ENCODE peak calls at places on chromosome 13, in eight cellular contexts. One of them, this sample, is unnamed.

GRCh38 chr13:72952529-72953141 is 106.2 kb upstream of the KLF5 start:
- DNase-seq in CD4-positive, alpha-beta T cell: no peak
- DNase-seq in IMR-90: no peak
- DNase-seq in keratinocyte: no peak
- DNase-seq in Peyer's patch: no peak
- DNase-seq in heart left ventricle: no peak
- DNase-seq in brain microvascular endothelial cell: no peak
- DNase-seq in uterus: no peak
- DNase-seq in this sample: no peak

GRCh38 chr13:96403241-96403640 is 313.3 kb downstream of the HS6ST3 start:
- DNase-seq in Peyer's patch: no peak
- DNase-seq in brain microvascular endothelial cell: no peak
- DNase-seq in CD4-positive, alpha-beta T cell: no peak
- DNase-seq in heart left ventricle: no peak
- DNase-seq in uterus: no peak
- DNase-seq in IMR-90: no peak
- DNase-seq in keratinocyte: no peak
- DNase-seq in this sample: no peak

GRCh38 chr13:110518150-110518525 is 43.4 kb downstream of the RAB20 start:
- DNase-seq in brain microvascular endothelial cell: no peak
- DNase-seq in heart left ventricle: no peak
- DNase-seq in uterus: no peak
- DNase-seq in IMR-90: no peak
- DNase-seq in CD4-positive, alpha-beta T cell: no peak
- DNase-seq in keratinocyte: no peak
- DNase-seq in Peyer's patch: no peak
- DNase-seq in this sample: peak

GRCh38 chr13:113001251-113002140 is 32.5 kb downstream of the MCF2L start:
- DNase-seq in CD4-positive, alpha-beta T cell: no peak
- DNase-seq in uterus: no peak
- DNase-seq in Peyer's patch: no peak
- DNase-seq in IMR-90: peak
- DNase-seq in brain microvascular endothelial cell: peak
- DNase-seq in heart left ventricle: no peak
- DNase-seq in keratinocyte: no peak
- DNase-seq in this sample: no peak

GRCh38 chr13:79369226-79369625 is 36.8 kb downstream of the RBM26 start:
- DNase-seq in IMR-90: no peak
- DNase-seq in keratinocyte: no peak
- DNase-seq in CD4-positive, alpha-beta T cell: no peak
- DNase-seq in uterus: no peak
- DNase-seq in brain microvascular endothelial cell: no peak
- DNase-seq in heart left ventricle: no peak
- DNase-seq in Peyer's patch: no peak
- DNase-seq in this sample: no peak

GRCh38 chr13:72255908-72256307 is 388.9 kb upstream of the DACH1 start:
- DNase-seq in Peyer's patch: no peak
- DNase-seq in brain microvascular endothelial cell: peak
- DNase-seq in uterus: no peak
- DNase-seq in IMR-90: no peak
- DNase-seq in keratinocyte: no peak
- DNase-seq in CD4-positive, alpha-beta T cell: no peak
- DNase-seq in heart left ventricle: no peak
- DNase-seq in this sample: no peak

GRCh38 chr13:98839826-98840769 is 87.6 kb upstream of the SLC15A1 start:
- DNase-seq in brain microvascular endothelial cell: peak
- DNase-seq in IMR-90: peak
- DNase-seq in CD4-positive, alpha-beta T cell: peak
- DNase-seq in Peyer's patch: no peak
- DNase-seq in uterus: peak
- DNase-seq in keratinocyte: no peak
- DNase-seq in heart left ventricle: peak
- DNase-seq in this sample: peak

GRCh38 chr13:66348745-66349720 is 881.1 kb downstream of the PCDH9 start:
- DNase-seq in keratinocyte: no peak
- DNase-seq in IMR-90: no peak
- DNase-seq in brain microvascular endothelial cell: no peak
- DNase-seq in heart left ventricle: peak
- DNase-seq in CD4-positive, alpha-beta T cell: no peak
- DNase-seq in uterus: no peak
- DNase-seq in Peyer's patch: no peak
- DNase-seq in this sample: no peak

GRCh38 chr13:95494082-95494681 is 58.3 kb upstream of the CLDN10 start:
- DNase-seq in CD4-positive, alpha-beta T cell: no peak
- DNase-seq in keratinocyte: peak
- DNase-seq in uterus: no peak
- DNase-seq in Peyer's patch: no peak
- DNase-seq in heart left ventricle: no peak
- DNase-seq in IMR-90: peak
- DNase-seq in brain microvascular endothelial cell: peak
- DNase-seq in this sample: no peak

GRCh38 chr13:78608705-78609463 is 5.5 kb upstream of the POU4F1 start:
- DNase-seq in uterus: no peak
- DNase-seq in keratinocyte: no peak
- DNase-seq in Peyer's patch: no peak
- DNase-seq in brain microvascular endothelial cell: no peak
- DNase-seq in heart left ventricle: no peak
- DNase-seq in CD4-positive, alpha-beta T cell: no peak
- DNase-seq in IMR-90: no peak
- DNase-seq in this sample: no peak

GRCh38 chr13:59346861-59347470 is 816.8 kb downstream of the DIAPH3 start:
- DNase-seq in uterus: no peak
- DNase-seq in CD4-positive, alpha-beta T cell: no peak
- DNase-seq in heart left ventricle: no peak
- DNase-seq in Peyer's patch: no peak
- DNase-seq in IMR-90: no peak
- DNase-seq in keratinocyte: no peak
- DNase-seq in brain microvascular endothelial cell: peak
- DNase-seq in this sample: no peak

GRCh38 chr13:25291691-25292090 is 4.4 kb upstream of the MTMR6 start:
- DNase-seq in CD4-positive, alpha-beta T cell: no peak
- DNase-seq in uterus: no peak
- DNase-seq in IMR-90: no peak
- DNase-seq in heart left ventricle: no peak
- DNase-seq in Peyer's patch: no peak
- DNase-seq in keratinocyte: no peak
- DNase-seq in brain microvascular endothelial cell: no peak
- DNase-seq in this sample: no peak

GRCh38 chr13:40916207-40916998 is 102.7 kb downstream of the ELF1 start:
- DNase-seq in IMR-90: peak
- DNase-seq in CD4-positive, alpha-beta T cell: no peak
- DNase-seq in uterus: no peak
- DNase-seq in Peyer's patch: no peak
- DNase-seq in brain microvascular endothelial cell: peak
- DNase-seq in keratinocyte: no peak
- DNase-seq in heart left ventricle: no peak
- DNase-seq in this sample: no peak

GRCh38 chr13:112740502-112741131 is 50.8 kb downstream of the ATP11A start:
- DNase-seq in CD4-positive, alpha-beta T cell: no peak
- DNase-seq in brain microvascular endothelial cell: peak
- DNase-seq in keratinocyte: no peak
- DNase-seq in uterus: peak
- DNase-seq in Peyer's patch: no peak
- DNase-seq in IMR-90: peak
- DNase-seq in heart left ventricle: peak
- DNase-seq in this sample: peak

GRCh38 chr13:36973621-36974268 is 25.4 kb downstream of the ALG5 start:
- DNase-seq in IMR-90: no peak
- DNase-seq in keratinocyte: no peak
- DNase-seq in heart left ventricle: no peak
- DNase-seq in uterus: no peak
- DNase-seq in CD4-positive, alpha-beta T cell: no peak
- DNase-seq in Peyer's patch: no peak
- DNase-seq in brain microvascular endothelial cell: no peak
- DNase-seq in this sample: no peak

GRCh38 chr13:21018220-21018619 is 43.2 kb downstream of the LATS2 start:
- DNase-seq in CD4-positive, alpha-beta T cell: no peak
- DNase-seq in brain microvascular endothelial cell: no peak
- DNase-seq in Peyer's patch: no peak
- DNase-seq in heart left ventricle: no peak
- DNase-seq in IMR-90: no peak
- DNase-seq in uterus: no peak
- DNase-seq in keratinocyte: no peak
- DNase-seq in this sample: no peak

GRCh38 chr13:99922631-99923404 is 48.7 kb downstream of the ZIC5 start:
- DNase-seq in uterus: no peak
- DNase-seq in keratinocyte: no peak
- DNase-seq in Peyer's patch: no peak
- DNase-seq in CD4-positive, alpha-beta T cell: no peak
- DNase-seq in IMR-90: no peak
- DNase-seq in brain microvascular endothelial cell: no peak
- DNase-seq in heart left ventricle: no peak
- DNase-seq in this sample: no peak

GRCh38 chr13:83220241-83220640 is 662.0 kb downstream of the SLITRK1 start:
- DNase-seq in IMR-90: peak
- DNase-seq in uterus: no peak
- DNase-seq in CD4-positive, alpha-beta T cell: no peak
- DNase-seq in heart left ventricle: no peak
- DNase-seq in keratinocyte: no peak
- DNase-seq in Peyer's patch: no peak
- DNase-seq in brain microvascular endothelial cell: no peak
- DNase-seq in this sample: no peak

GRCh38 chr13:97307544-97307881 is 85.4 kb downstream of the MBNL2 start:
- DNase-seq in Peyer's patch: no peak
- DNase-seq in uterus: no peak
- DNase-seq in keratinocyte: no peak
- DNase-seq in brain microvascular endothelial cell: no peak
- DNase-seq in heart left ventricle: no peak
- DNase-seq in CD4-positive, alpha-beta T cell: no peak
- DNase-seq in IMR-90: no peak
- DNase-seq in this sample: no peak

GRCh38 chr13:112066624-112067004 is 335 bp upstream of the SOX1 start:
- DNase-seq in CD4-positive, alpha-beta T cell: peak
- DNase-seq in IMR-90: no peak
- DNase-seq in heart left ventricle: peak
- DNase-seq in keratinocyte: no peak
- DNase-seq in uterus: no peak
- DNase-seq in Peyer's patch: no peak
- DNase-seq in brain microvascular endothelial cell: no peak
- DNase-seq in this sample: peak

GRCh38 chr13:97280478-97280877 is 58.3 kb downstream of the MBNL2 start:
- DNase-seq in CD4-positive, alpha-beta T cell: no peak
- DNase-seq in Peyer's patch: no peak
- DNase-seq in keratinocyte: no peak
- DNase-seq in brain microvascular endothelial cell: no peak
- DNase-seq in heart left ventricle: no peak
- DNase-seq in IMR-90: no peak
- DNase-seq in uterus: no peak
- DNase-seq in this sample: no peak

GRCh38 chr13:64648293-64648692 is 2581.8 kb downstream of the PCDH9 start:
- DNase-seq in IMR-90: no peak
- DNase-seq in brain microvascular endothelial cell: no peak
- DNase-seq in CD4-positive, alpha-beta T cell: no peak
- DNase-seq in Peyer's patch: no peak
- DNase-seq in heart left ventricle: no peak
- DNase-seq in uterus: no peak
- DNase-seq in keratinocyte: no peak
- DNase-seq in this sample: no peak

DNA sequence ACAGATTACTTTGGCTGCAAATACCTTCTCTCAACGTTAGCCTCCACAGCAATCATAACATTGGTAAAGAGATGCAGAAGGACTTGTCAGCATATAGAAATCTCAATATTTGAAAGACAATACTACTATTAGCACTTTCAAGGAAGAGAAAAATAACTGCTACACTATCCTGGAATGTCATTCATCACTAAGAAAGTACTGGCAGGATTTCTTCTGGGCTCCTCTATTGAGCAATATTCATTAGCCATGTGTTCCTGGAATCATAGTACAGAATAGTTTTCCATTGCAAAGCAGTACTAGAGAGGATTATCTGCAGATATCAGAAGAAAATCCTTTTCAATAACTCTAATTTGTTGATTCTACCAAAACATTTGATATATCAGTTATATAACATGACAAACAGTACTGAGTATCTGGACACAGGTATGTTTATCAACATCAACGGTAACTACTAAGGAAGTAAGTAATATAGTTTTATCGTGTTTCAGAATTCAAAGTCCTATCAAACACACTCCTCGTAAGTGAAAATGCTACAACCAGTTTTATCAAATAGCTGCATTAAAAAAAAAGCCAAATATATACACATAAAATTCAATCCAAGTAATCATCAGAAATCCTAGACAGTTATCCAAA is 27.3 kb downstream of the INTS6 start:
- DNase-seq in heart left ventricle: no peak
- DNase-seq in IMR-90: peak
- DNase-seq in CD4-positive, alpha-beta T cell: no peak
- DNase-seq in uterus: no peak
- DNase-seq in Peyer's patch: no peak
- DNase-seq in keratinocyte: no peak
- DNase-seq in brain microvascular endothelial cell: no peak
- DNase-seq in this sample: no peak
- H3K27ac ChIP-seq in heart left ventricle: no peak
- H3K27ac ChIP-seq in IMR-90: no peak
- H3K27ac ChIP-seq in CD4-positive, alpha-beta T cell: no peak
- H3K27ac ChIP-seq in uterus: no peak
- H3K27ac ChIP-seq in Peyer's patch: no peak
- H3K27ac ChIP-seq in keratinocyte: no peak
- H3K27ac ChIP-seq in brain microvascular endothelial cell: no peak
- H3K27ac ChIP-seq in this sample: no peak

GRCh38 chr13:114110091-114110829 is 22.2 kb downstream of the RASA3 start:
- DNase-seq in keratinocyte: no peak
- DNase-seq in Peyer's patch: peak
- DNase-seq in uterus: peak
- DNase-seq in IMR-90: no peak
- DNase-seq in heart left ventricle: no peak
- DNase-seq in brain microvascular endothelial cell: no peak
- DNase-seq in CD4-positive, alpha-beta T cell: peak
- DNase-seq in this sample: peak
- TF ChIP-seq CTCF in keratinocyte: no peak
- TF ChIP-seq CTCF in Peyer's patch: peak
- TF ChIP-seq CTCF in uterus: no peak
- TF ChIP-seq CTCF in IMR-90: peak
- TF ChIP-seq CTCF in heart left ventricle: no peak
- TF ChIP-seq CTCF in brain microvascular endothelial cell: no peak
- TF ChIP-seq CTCF in CD4-positive, alpha-beta T cell: peak
- TF ChIP-seq CTCF in this sample: no peak

GRCh38 chr13:93174260-93174659 is 52.3 kb upstream of the GPC6 start:
- DNase-seq in brain microvascular endothelial cell: no peak
- DNase-seq in CD4-positive, alpha-beta T cell: no peak
- DNase-seq in heart left ventricle: no peak
- DNase-seq in IMR-90: no peak
- DNase-seq in uterus: no peak
- DNase-seq in Peyer's patch: no peak
- DNase-seq in keratinocyte: no peak
- DNase-seq in this sample: no peak
- H3K27ac ChIP-seq in brain microvascular endothelial cell: no peak
- H3K27ac ChIP-seq in CD4-positive, alpha-beta T cell: no peak
- H3K27ac ChIP-seq in heart left ventricle: no peak
- H3K27ac ChIP-seq in IMR-90: no peak
- H3K27ac ChIP-seq in uterus: no peak
- H3K27ac ChIP-seq in Peyer's patch: no peak
- H3K27ac ChIP-seq in keratinocyte: no peak
- H3K27ac ChIP-seq in this sample: no peak

DNA sequence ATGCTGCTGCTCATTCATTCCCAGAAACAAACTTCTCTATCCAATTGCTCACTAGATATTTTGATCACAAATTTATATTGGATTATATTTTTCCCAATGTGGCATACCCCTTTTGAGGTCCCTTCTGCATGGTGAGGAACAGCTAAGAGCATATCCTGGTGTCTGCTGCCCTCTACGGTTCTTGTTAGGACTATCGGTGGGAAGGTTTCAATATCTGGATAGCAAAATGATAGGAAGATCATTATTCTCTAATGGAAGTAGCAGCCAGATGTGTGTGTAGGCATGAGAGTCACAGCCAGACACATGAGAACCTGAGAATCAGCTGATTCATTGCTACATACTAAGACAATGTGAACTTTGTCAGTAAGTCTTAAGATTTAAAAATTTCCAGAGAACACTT is 1422.4 kb upstream of the MIR17HG start:
- DNase-seq in brain microvascular endothelial cell: no peak
- DNase-seq in IMR-90: peak
- DNase-seq in CD4-positive, alpha-beta T cell: no peak
- DNase-seq in Peyer's patch: no peak
- DNase-seq in uterus: no peak
- DNase-seq in keratinocyte: no peak
- DNase-seq in heart left ventricle: no peak
- DNase-seq in this sample: no peak
- TF ChIP-seq CTCF in brain microvascular endothelial cell: peak
- TF ChIP-seq CTCF in IMR-90: no peak
- TF ChIP-seq CTCF in CD4-positive, alpha-beta T cell: no peak
- TF ChIP-seq CTCF in Peyer's patch: peak
- TF ChIP-seq CTCF in uterus: no peak
- TF ChIP-seq CTCF in keratinocyte: peak
- TF ChIP-seq CTCF in heart left ventricle: no peak
- TF ChIP-seq CTCF in this sample: no peak